ENCODE peak calls at places on chromosome 11, in four cellular contexts. B is KBM-7; R is stimulated activated CD8-positive, alpha-beta memory T cell treated with anti-CD3 and anti-CD28 coated beads, Interleukin-15, amount 100 ng/mL, for 1 hour; X is H7. Q is an unnamed sample.

GRCh38 chr11:33706546-33706945 is 5.9 kb upstream of the C11orf91 start:
- DNase-seq in R (no peak), B (no peak), X (no peak), Q (no peak)

GRCh38 chr11:61626580-61627380 is 45.9 kb upstream of the SYT7 start:
- DNase-seq in R (no peak), B (no peak), X (peak), Q (no peak)

GRCh38 chr11:34446389-34446788 is 7.7 kb downstream of the CAT start:
- DNase-seq in X (no peak), B (no peak), R (no peak), Q (no peak)

GRCh38 chr11:73963861-73964260 is 13.0 kb downstream of the DNAJB13 start:
- DNase-seq in R (no peak), B (no peak), X (peak), Q (no peak)

GRCh38 chr11:118263694-118264567 is at the start of gene MPZL2:
- DNase-seq in R (no peak), X (peak), B (peak), Q (no peak)

GRCh38 chr11:12212181-12212820 is 101.9 kb downstream of the MICAL2 start:
- DNase-seq in R (no peak), X (no peak), B (no peak), Q (no peak)

GRCh38 chr11:125074511-125075241 is 11.6 kb downstream of the SLC37A2 start:
- DNase-seq in X (peak), R (no peak), B (no peak), Q (no peak)

GRCh38 chr11:105073486-105074200 is 28.5 kb upstream of the CARD16 start:
- DNase-seq in R (no peak), X (no peak), B (no peak), Q (no peak)

GRCh38 chr11:118002010-118002540 is 15.9 kb downstream of the IL10RA start:
- DNase-seq in R (no peak), X (no peak), B (no peak), Q (peak)

GRCh38 chr11:130782361-130783221 is 133.7 kb downstream of the SNX19 start:
- DNase-seq in B (no peak), R (no peak), X (peak), Q (no peak)